ENCODE peak calls at places on chromosomes 1 and 21, in ten cellular contexts. R is IMR-90, U is substantia nigra, Z is GM10248, F is NCI-H345, X is A549, C is AG09309, E is NCI-H1048, N is COR-L47, O is neural crest cell. J is an unnamed sample.

GRCh38 chr1:41521766-41522165 is 37.3 kb upstream of the EDN2 start:
- DNase-seq in R (no peak), U (no peak), Z (no peak), F (no peak), X (no peak), C (no peak), E (no peak), N (no peak), O (no peak), J (no peak)

GRCh38 chr1:203443296-203443695 is 32.3 kb upstream of the PRELP start:
- DNase-seq in R (no peak), U (no peak), Z (no peak), F (no peak), X (no peak), C (no peak), E (no peak), N (no peak), O (no peak), J (no peak)

GRCh38 chr21:46066843-46067331 is 31.0 kb upstream of the COL6A2 start:
- DNase-seq in R (peak; percentile 56), U (no peak), Z (no peak), F (no peak), X (no peak), C (no peak), E (no peak), N (no peak), O (no peak), J (no peak)

GRCh38 chr1:53944469-53945182 is 873 bp downstream of the IFT25 start:
- DNase-seq in R (no peak), U (no peak), Z (no peak), F (no peak), X (no peak), C (no peak), E (no peak), N (no peak), O (no peak), J (no peak)

GRCh38 chr21:38853421-38853919 is 47.7 kb downstream of the ETS2 start:
- DNase-seq in R (peak; percentile 96), U (no peak), Z (no peak), F (peak; percentile 20), X (peak; percentile 75), C (peak; percentile 44), E (no peak), N (no peak), O (no peak), J (no peak)

GRCh38 chr1:152021557-152021956 is 15.2 kb downstream of the S100A11 start:
- DNase-seq in R (no peak), U (no peak), Z (no peak), F (no peak), X (no peak), C (no peak), E (no peak), N (no peak), O (no peak), J (no peak)

GRCh38 chr1:30740952-30741894 is 16.4 kb downstream of the LAPTM5 start:
- DNase-seq in R (peak; percentile 21), U (no peak), Z (no peak), F (no peak), X (no peak), C (no peak), E (no peak), N (no peak), O (no peak), J (no peak)

GRCh38 chr1:119347858-119348257 is 20.7 kb upstream of the HAO2 start:
- DNase-seq in R (no peak), U (no peak), Z (peak; percentile 31), F (no peak), X (no peak), C (no peak), E (no peak), N (no peak), O (no peak), J (no peak)

GRCh38 chr1:77060000-77060399 is 159.2 kb downstream of the PIGK start:
- DNase-seq in R (no peak), U (no peak), Z (no peak), F (no peak), X (no peak), C (no peak), E (no peak), N (no peak), O (no peak), J (no peak)

GRCh38 chr1:91428182-91428798 is 23.7 kb upstream of the HFM1 start:
- DNase-seq in R (no peak), U (no peak), Z (no peak), F (peak; percentile 47), X (no peak), C (no peak), E (no peak), N (no peak), O (peak; percentile 8), J (no peak)